ENCODE peak calls at places on chromosomes 11 and 22, in six cellular contexts. Q is fibroblast of lung, V is upper lobe of right lung, N is PC-3, Y is stomach, Z is aorta. C is an unnamed sample. For H3K9me3, the result is how much of the 10 kb centered on the place peaks cover.

GRCh38 chr11:95076416-95076815 is 9.7 kb downstream of the SRSF8 start:
- DNase-seq in N (peak), Z (peak), Y (peak), V (no peak), Q (peak), C (no peak)

GRCh38 chr11:108498816-108499408 is 728 bp upstream of the POGLUT3 start:
- DNase-seq in Z (peak), V (no peak), Q (no peak), Y (no peak), N (no peak), C (no peak)

GRCh38 chr11:91326280-91326679 is 898.3 kb upstream of the FAT3 start:
- DNase-seq in N (no peak), V (no peak), Y (no peak), Q (no peak), Z (no peak), C (no peak)

GRCh38 chr11:2820976-2821375 is 64.6 kb downstream of the CDKN1C start:
- DNase-seq in Y (no peak), Q (no peak), V (peak), N (no peak), Z (no peak), C (no peak)

GRCh38 chr22:20574920-20575353 is 67.5 kb downstream of the MED15 start:
- DNase-seq in N (no peak), V (peak), Q (no peak), Y (no peak), Z (no peak), C (peak)

GRCh38 chr11:73192272-73192671 is 25.8 kb upstream of the P2RY2 start:
- DNase-seq in V (peak), Z (peak), Q (no peak), Y (peak), N (peak), C (peak)

GRCh38 chr11:12592283-12592682 is 81.9 kb upstream of the TEAD1 start:
- DNase-seq in Y (no peak), N (no peak), Z (no peak), V (no peak), Q (no peak), C (no peak)

GRCh38 chr22:37288521-37288920 is 6.2 kb downstream of the CYTH4 start:
- DNase-seq in Z (no peak), N (no peak), Y (no peak), Q (no peak), V (no peak), C (no peak)

GRCh38 chr11:67337257-67337656 is 16.1 kb downstream of the POLD4 start:
- DNase-seq in Q (no peak), Y (no peak), Z (no peak), N (no peak), V (no peak), C (no peak)

GRCh38 chr11:76025068-76025467 is 181.2 kb downstream of the WNT11 start:
- DNase-seq in N (no peak), Z (no peak), Q (peak), Y (no peak), V (no peak), C (no peak)

GRCh38 chr11:2999464-2999998 is 7.4 kb upstream of the NAP1L4 start:
- DNase-seq in Z (no peak), Y (peak), V (peak), Q (no peak), N (no peak), C (no peak)

DNA sequence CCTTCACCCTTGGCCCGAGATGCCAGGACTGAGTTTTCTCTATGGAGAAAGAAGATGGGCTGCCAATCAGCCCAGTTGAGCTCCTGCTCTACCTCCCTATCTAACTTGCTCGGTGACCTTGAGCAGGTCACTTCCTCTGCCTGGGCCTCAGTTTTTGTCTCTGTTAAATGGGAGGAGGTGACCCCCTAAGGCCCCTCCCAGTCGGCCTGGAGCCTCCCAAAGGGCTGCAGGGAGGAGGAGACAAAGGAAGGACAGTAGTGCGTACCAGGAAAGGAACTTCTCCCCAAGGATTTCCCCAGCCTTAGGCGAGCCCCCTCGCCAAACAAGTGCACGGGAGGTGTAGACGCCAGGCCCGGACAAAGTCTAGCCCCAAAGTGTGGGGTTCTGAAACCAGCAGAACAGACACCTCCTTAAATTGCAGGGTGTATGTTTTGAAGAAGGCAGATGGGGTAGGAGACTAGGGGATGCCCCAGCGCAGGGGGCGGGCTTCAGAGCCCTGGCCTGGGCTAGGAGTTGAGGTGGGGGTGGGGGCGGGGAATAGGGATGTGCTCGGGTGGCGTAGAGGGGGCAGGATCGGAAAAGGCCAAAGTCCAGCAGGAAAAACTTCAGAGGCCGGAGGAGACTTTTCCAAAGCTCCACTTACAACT is 1.0 kb downstream of the CBX7 start:
- DNase-seq in N (no peak), Q (no peak), V (peak), Y (no peak), Z (no peak), C (no peak)
- H3K27ac ChIP-seq in N (no peak), Q (no peak), V (peak), Y (peak), Z (peak), C (no peak)

DNA sequence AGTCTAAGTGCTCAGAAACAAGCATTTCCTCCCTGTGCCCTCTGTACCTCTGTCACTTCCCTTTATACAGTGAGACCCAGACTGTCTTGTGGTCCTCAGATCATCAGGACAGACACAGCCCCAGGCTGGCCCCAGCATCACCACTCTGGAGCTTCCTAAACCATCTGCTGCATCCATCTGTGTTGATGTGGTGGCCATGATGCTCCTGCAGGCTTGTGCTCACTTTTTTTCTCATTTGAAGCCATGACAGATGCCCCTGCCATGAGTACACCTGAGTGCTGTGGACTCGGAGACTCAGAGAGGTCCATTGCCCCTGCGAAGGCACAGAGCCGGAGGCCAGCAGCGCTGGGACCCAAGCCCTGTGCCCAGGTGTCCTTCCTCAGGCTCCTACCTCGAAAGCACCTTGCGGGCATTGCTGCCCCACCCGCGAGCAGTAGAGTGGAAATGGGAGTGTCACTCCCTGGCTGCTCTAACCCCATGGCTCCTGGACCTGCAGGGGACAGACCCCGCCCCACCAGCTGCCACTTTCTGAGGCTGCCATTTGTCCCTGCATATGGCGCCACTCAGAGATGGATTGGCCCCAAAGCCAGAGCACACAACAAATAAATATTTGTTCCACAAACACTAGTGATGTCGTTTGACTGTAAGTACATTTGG is 593.5 kb downstream of the TBC1D22A start:
- DNase-seq in Q (no peak), V (no peak), Z (no peak), N (no peak), Y (peak), C (no peak)
- H3K9me3 ChIP-seq in Q (under half), V (under half), Z (under half), N (under half), Y (under half), C (under half)

DNA sequence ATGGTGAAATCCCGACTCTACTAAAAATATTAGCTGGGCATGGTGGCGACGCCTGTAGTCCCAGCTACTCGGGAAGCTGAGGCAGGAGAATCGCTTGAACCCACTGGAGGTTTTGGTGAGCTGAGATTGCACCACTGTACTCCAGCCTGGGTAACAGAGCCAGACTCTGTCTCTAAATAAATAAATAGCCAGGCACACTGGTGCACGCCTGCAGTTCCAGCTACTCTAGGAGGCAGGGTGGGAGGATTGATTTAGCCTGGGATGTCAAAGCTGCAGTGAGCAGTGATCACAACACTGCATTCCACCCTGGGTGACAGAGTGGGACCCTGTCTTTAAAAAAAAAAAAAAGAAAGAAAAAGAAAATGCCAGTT is 17.4 kb downstream of the SUSD2 start:
- DNase-seq in Q (no peak), N (no peak), Z (no peak), V (no peak), Y (no peak), C (no peak)
- H3K27ac ChIP-seq in Q (no peak), N (no peak), Z (no peak), V (peak), Y (peak), C (no peak)

GRCh38 chr11:68469122-68469521 is 8.6 kb downstream of the PPP6R3 start:
- DNase-seq in Z (no peak), Y (no peak), N (no peak), Q (peak), V (no peak), C (peak)

GRCh38 chr11:68470304-68470811 is 9.8 kb downstream of the PPP6R3 start:
- DNase-seq in V (no peak), Q (no peak), N (no peak), Z (no peak), Y (no peak), C (no peak)

GRCh38 chr11:68469642-68470041 is 9.1 kb downstream of the PPP6R3 start:
- DNase-seq in V (no peak), Z (no peak), N (no peak), Y (no peak), Q (no peak), C (no peak)

GRCh38 chr11:68471360-68472340 is 11.1 kb downstream of the PPP6R3 start:
- DNase-seq in Z (peak), Q (peak), Y (no peak), V (no peak), N (no peak), C (peak)

DNA sequence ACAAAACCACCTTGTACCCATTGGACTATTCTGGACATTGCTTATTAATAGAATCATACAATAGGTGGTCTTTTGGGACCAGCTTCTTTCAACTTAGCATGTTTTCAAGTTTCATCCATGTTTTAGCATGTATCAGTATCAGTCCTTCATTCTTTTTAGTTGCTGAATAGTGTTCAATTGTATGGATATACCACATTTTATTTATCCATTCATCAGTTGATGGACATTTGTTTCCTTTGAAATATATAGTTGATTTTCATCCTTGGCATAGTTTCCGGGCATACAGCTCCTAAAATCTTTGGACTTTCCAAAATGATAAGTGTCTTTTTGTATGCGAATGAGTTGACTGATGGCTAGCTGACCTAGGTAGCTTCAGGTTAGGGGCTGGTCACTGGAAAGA is 12.2 kb downstream of the PPP6R3 start:
- DNase-seq in V (no peak), Q (no peak), N (no peak), Z (no peak), Y (no peak), C (no peak)
- H3K9me3 ChIP-seq in V (under half), Q (under half), N (under half), Z (under half), Y (under half), C (under half)

C was measured in small intestine.